ENCODE peak calls at places on chromosomes 6 and 20, in ten cellular contexts. One of them, this sample, is unnamed.

GRCh38 chr6:81896561-81896960 is 144.1 kb upstream of the TENT5A start:
- DNase-seq in body of pancreas: no peak
- DNase-seq in MM.1S: no peak
- DNase-seq in gastrocnemius medialis: no peak
- DNase-seq in cardiac muscle cell: no peak
- DNase-seq in psoas muscle: no peak
- DNase-seq in lower lobe of right lung: no peak
- DNase-seq in upper lobe of left lung: no peak
- DNase-seq in tibial artery: no peak
- DNase-seq in stomach: no peak
- DNase-seq in this sample: no peak

GRCh38 chr20:41782730-41783406 is 164.7 kb upstream of the CHD6 start:
- DNase-seq in body of pancreas: no peak
- DNase-seq in MM.1S: no peak
- DNase-seq in gastrocnemius medialis: no peak
- DNase-seq in cardiac muscle cell: no peak
- DNase-seq in psoas muscle: no peak
- DNase-seq in lower lobe of right lung: no peak
- DNase-seq in upper lobe of left lung: no peak
- DNase-seq in tibial artery: no peak
- DNase-seq in stomach: no peak
- DNase-seq in this sample: peak; percentile 32

GRCh38 chr6:151649835-151650234 is 156.0 kb downstream of the CCDC170 start:
- DNase-seq in body of pancreas: no peak
- DNase-seq in MM.1S: no peak
- DNase-seq in gastrocnemius medialis: no peak
- DNase-seq in cardiac muscle cell: no peak
- DNase-seq in psoas muscle: no peak
- DNase-seq in lower lobe of right lung: no peak
- DNase-seq in upper lobe of left lung: no peak
- DNase-seq in tibial artery: no peak
- DNase-seq in stomach: no peak
- DNase-seq in this sample: no peak

GRCh38 chr6:33700391-33701050 is 11.0 kb downstream of the UQCC2 start:
- DNase-seq in body of pancreas: peak; percentile 63
- DNase-seq in MM.1S: peak; percentile 71
- DNase-seq in gastrocnemius medialis: peak; percentile 58
- DNase-seq in cardiac muscle cell: peak; percentile 78
- DNase-seq in psoas muscle: peak; percentile 83
- DNase-seq in lower lobe of right lung: peak; percentile 79
- DNase-seq in upper lobe of left lung: peak; percentile 80
- DNase-seq in tibial artery: no peak
- DNase-seq in stomach: peak; percentile 82
- DNase-seq in this sample: peak; percentile 77

GRCh38 chr6:148521158-148521557 is 178.5 kb downstream of the SASH1 start:
- DNase-seq in body of pancreas: no peak
- DNase-seq in MM.1S: no peak
- DNase-seq in gastrocnemius medialis: no peak
- DNase-seq in cardiac muscle cell: no peak
- DNase-seq in psoas muscle: no peak
- DNase-seq in lower lobe of right lung: no peak
- DNase-seq in upper lobe of left lung: no peak
- DNase-seq in tibial artery: no peak
- DNase-seq in stomach: no peak
- DNase-seq in this sample: no peak

GRCh38 chr6:126643352-126643751 is 303.4 kb downstream of the CENPW start:
- DNase-seq in body of pancreas: no peak
- DNase-seq in MM.1S: no peak
- DNase-seq in gastrocnemius medialis: no peak
- DNase-seq in cardiac muscle cell: no peak
- DNase-seq in psoas muscle: no peak
- DNase-seq in lower lobe of right lung: no peak
- DNase-seq in upper lobe of left lung: no peak
- DNase-seq in tibial artery: no peak
- DNase-seq in stomach: no peak
- DNase-seq in this sample: no peak

GRCh38 chr6:42539135-42539534 is 24.7 kb upstream of the UBR2 start:
- DNase-seq in body of pancreas: no peak
- DNase-seq in MM.1S: no peak
- DNase-seq in gastrocnemius medialis: no peak
- DNase-seq in cardiac muscle cell: no peak
- DNase-seq in psoas muscle: no peak
- DNase-seq in lower lobe of right lung: no peak
- DNase-seq in upper lobe of left lung: no peak
- DNase-seq in tibial artery: no peak
- DNase-seq in stomach: no peak
- DNase-seq in this sample: no peak

GRCh38 chr6:45454008-45454911 is 76.5 kb upstream of the SUPT3H start:
- DNase-seq in body of pancreas: no peak
- DNase-seq in MM.1S: no peak
- DNase-seq in gastrocnemius medialis: no peak
- DNase-seq in cardiac muscle cell: no peak
- DNase-seq in psoas muscle: no peak
- DNase-seq in lower lobe of right lung: no peak
- DNase-seq in upper lobe of left lung: no peak
- DNase-seq in tibial artery: no peak
- DNase-seq in stomach: no peak
- DNase-seq in this sample: no peak

GRCh38 chr6:142476446-142476845 is 174.6 kb downstream of the ADGRG6 start:
- DNase-seq in body of pancreas: no peak
- DNase-seq in MM.1S: no peak
- DNase-seq in gastrocnemius medialis: no peak
- DNase-seq in cardiac muscle cell: no peak
- DNase-seq in psoas muscle: no peak
- DNase-seq in lower lobe of right lung: no peak
- DNase-seq in upper lobe of left lung: no peak
- DNase-seq in tibial artery: no peak
- DNase-seq in stomach: no peak
- DNase-seq in this sample: no peak

GRCh38 chr20:57167971-57168693 is 98.3 kb downstream of the BMP7 start:
- DNase-seq in body of pancreas: no peak
- DNase-seq in MM.1S: no peak
- DNase-seq in gastrocnemius medialis: no peak
- DNase-seq in cardiac muscle cell: no peak
- DNase-seq in psoas muscle: no peak
- DNase-seq in lower lobe of right lung: no peak
- DNase-seq in upper lobe of left lung: peak; percentile 28
- DNase-seq in tibial artery: no peak
- DNase-seq in stomach: no peak
- DNase-seq in this sample: no peak

GRCh38 chr6:140203611-140204553 is 829.4 kb upstream of the CITED2 start:
- DNase-seq in body of pancreas: no peak
- DNase-seq in MM.1S: peak; percentile 39
- DNase-seq in gastrocnemius medialis: no peak
- DNase-seq in cardiac muscle cell: peak; percentile 55
- DNase-seq in psoas muscle: no peak
- DNase-seq in lower lobe of right lung: no peak
- DNase-seq in upper lobe of left lung: no peak
- DNase-seq in tibial artery: no peak
- DNase-seq in stomach: no peak
- DNase-seq in this sample: no peak

GRCh38 chr6:150142657-150143501 is at the start of gene PPP1R14C:
- DNase-seq in body of pancreas: no peak
- DNase-seq in MM.1S: no peak
- DNase-seq in gastrocnemius medialis: no peak
- DNase-seq in cardiac muscle cell: peak; percentile 15
- DNase-seq in psoas muscle: peak; percentile 75
- DNase-seq in lower lobe of right lung: peak; percentile 74
- DNase-seq in upper lobe of left lung: peak; percentile 60
- DNase-seq in tibial artery: no peak
- DNase-seq in stomach: no peak
- DNase-seq in this sample: peak; percentile 50

GRCh38 chr6:14804444-14805210 is 441.2 kb upstream of the JARID2 start:
- DNase-seq in body of pancreas: peak; percentile 57
- DNase-seq in MM.1S: no peak
- DNase-seq in gastrocnemius medialis: peak; percentile 31
- DNase-seq in cardiac muscle cell: peak; percentile 96
- DNase-seq in psoas muscle: peak; percentile 86
- DNase-seq in lower lobe of right lung: peak; percentile 55
- DNase-seq in upper lobe of left lung: no peak
- DNase-seq in tibial artery: peak; percentile 71
- DNase-seq in stomach: peak; percentile 77
- DNase-seq in this sample: no peak

GRCh38 chr6:14802761-14803160 is 443.1 kb upstream of the JARID2 start:
- DNase-seq in body of pancreas: no peak
- DNase-seq in MM.1S: peak; percentile 44
- DNase-seq in gastrocnemius medialis: no peak
- DNase-seq in cardiac muscle cell: no peak
- DNase-seq in psoas muscle: no peak
- DNase-seq in lower lobe of right lung: no peak
- DNase-seq in upper lobe of left lung: no peak
- DNase-seq in tibial artery: no peak
- DNase-seq in stomach: no peak
- DNase-seq in this sample: no peak

GRCh38 chr6:14806101-14806500 is 439.8 kb upstream of the JARID2 start:
- DNase-seq in body of pancreas: no peak
- DNase-seq in MM.1S: no peak
- DNase-seq in gastrocnemius medialis: no peak
- DNase-seq in cardiac muscle cell: no peak
- DNase-seq in psoas muscle: no peak
- DNase-seq in lower lobe of right lung: no peak
- DNase-seq in upper lobe of left lung: no peak
- DNase-seq in tibial artery: no peak
- DNase-seq in stomach: no peak
- DNase-seq in this sample: no peak

GRCh38 chr6:14807130-14807529 is 438.7 kb upstream of the JARID2 start:
- DNase-seq in body of pancreas: no peak
- DNase-seq in MM.1S: no peak
- DNase-seq in gastrocnemius medialis: no peak
- DNase-seq in cardiac muscle cell: peak; percentile 71
- DNase-seq in psoas muscle: no peak
- DNase-seq in lower lobe of right lung: no peak
- DNase-seq in upper lobe of left lung: no peak
- DNase-seq in tibial artery: no peak
- DNase-seq in stomach: no peak
- DNase-seq in this sample: no peak

DNA sequence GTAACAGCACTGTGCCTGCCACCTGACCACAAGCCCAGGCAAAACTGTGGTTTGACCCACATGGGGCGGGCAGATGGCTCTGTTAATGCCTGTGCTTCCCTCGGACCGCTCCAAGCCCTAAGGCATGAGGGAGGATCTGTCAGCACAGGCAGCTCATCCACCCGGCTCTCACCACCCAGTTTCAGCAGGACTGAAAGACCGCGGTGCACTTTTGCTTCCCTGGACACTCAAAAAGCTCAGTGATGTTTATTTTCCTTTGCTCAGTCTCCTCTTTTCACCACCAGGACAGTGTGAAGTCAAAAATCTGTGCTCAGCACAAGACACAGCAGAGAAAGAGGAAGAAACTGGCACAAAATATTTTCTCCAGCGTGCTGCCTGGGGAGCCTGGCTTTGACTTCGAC is 441.9 kb upstream of the JARID2 start:
- DNase-seq in body of pancreas: no peak
- DNase-seq in MM.1S: no peak
- DNase-seq in gastrocnemius medialis: no peak
- DNase-seq in cardiac muscle cell: no peak
- DNase-seq in psoas muscle: no peak
- DNase-seq in lower lobe of right lung: no peak
- DNase-seq in upper lobe of left lung: no peak
- DNase-seq in tibial artery: no peak
- DNase-seq in stomach: no peak
- DNase-seq in this sample: no peak
- H3K4me1 ChIP-seq in body of pancreas: peaks cover 7% of the 10 kb centered on the region
- H3K4me1 ChIP-seq in MM.1S: peaks cover 9% of the 10 kb centered on the region
- H3K4me1 ChIP-seq in gastrocnemius medialis: no peaks in the 10 kb centered on the region
- H3K4me1 ChIP-seq in cardiac muscle cell: no peaks in the 10 kb centered on the region
- H3K4me1 ChIP-seq in psoas muscle: peaks cover 9% of the 10 kb centered on the region
- H3K4me1 ChIP-seq in lower lobe of right lung: peaks cover 5% of the 10 kb centered on the region
- H3K4me1 ChIP-seq in upper lobe of left lung: no peaks in the 10 kb centered on the region
- H3K4me1 ChIP-seq in tibial artery: no peaks in the 10 kb centered on the region
- H3K4me1 ChIP-seq in stomach: peaks cover 11% of the 10 kb centered on the region
- H3K4me1 ChIP-seq in this sample: no peaks in the 10 kb centered on the region

GRCh38 chr20:54194724-54195438 is 13.0 kb upstream of the PFDN4 start:
- DNase-seq in body of pancreas: no peak
- DNase-seq in MM.1S: no peak
- DNase-seq in gastrocnemius medialis: no peak
- DNase-seq in cardiac muscle cell: peak; percentile 5
- DNase-seq in psoas muscle: no peak
- DNase-seq in lower lobe of right lung: no peak
- DNase-seq in upper lobe of left lung: no peak
- DNase-seq in tibial artery: no peak
- DNase-seq in stomach: no peak
- DNase-seq in this sample: peak; percentile 34
- TF ChIP-seq CTCF in body of pancreas: no peak
- TF ChIP-seq CTCF in MM.1S: no peak
- TF ChIP-seq CTCF in gastrocnemius medialis: no peak
- TF ChIP-seq CTCF in cardiac muscle cell: no peak
- TF ChIP-seq CTCF in psoas muscle: no peak
- TF ChIP-seq CTCF in lower lobe of right lung: no peak
- TF ChIP-seq CTCF in upper lobe of left lung: no peak
- TF ChIP-seq CTCF in tibial artery: no peak
- TF ChIP-seq CTCF in stomach: no peak
- TF ChIP-seq CTCF in this sample: peak; percentile 50

GRCh38 chr6:137821486-137821885 is 45.6 kb upstream of the TNFAIP3 start:
- DNase-seq in body of pancreas: no peak
- DNase-seq in MM.1S: no peak
- DNase-seq in gastrocnemius medialis: no peak
- DNase-seq in cardiac muscle cell: no peak
- DNase-seq in psoas muscle: no peak
- DNase-seq in lower lobe of right lung: no peak
- DNase-seq in upper lobe of left lung: no peak
- DNase-seq in tibial artery: no peak
- DNase-seq in stomach: no peak
- DNase-seq in this sample: no peak
- H3K36me3 ChIP-seq in body of pancreas: no peaks in the 10 kb centered on the region
- H3K36me3 ChIP-seq in MM.1S: no peaks in the 10 kb centered on the region
- H3K36me3 ChIP-seq in gastrocnemius medialis: no peaks in the 10 kb centered on the region
- H3K36me3 ChIP-seq in cardiac muscle cell: no peaks in the 10 kb centered on the region
- H3K36me3 ChIP-seq in psoas muscle: no peaks in the 10 kb centered on the region
- H3K36me3 ChIP-seq in lower lobe of right lung: no peaks in the 10 kb centered on the region
- H3K36me3 ChIP-seq in upper lobe of left lung: no peaks in the 10 kb centered on the region
- H3K36me3 ChIP-seq in tibial artery: no peaks in the 10 kb centered on the region
- H3K36me3 ChIP-seq in stomach: no peaks in the 10 kb centered on the region
- H3K36me3 ChIP-seq in this sample: no peaks in the 10 kb centered on the region

DNA sequence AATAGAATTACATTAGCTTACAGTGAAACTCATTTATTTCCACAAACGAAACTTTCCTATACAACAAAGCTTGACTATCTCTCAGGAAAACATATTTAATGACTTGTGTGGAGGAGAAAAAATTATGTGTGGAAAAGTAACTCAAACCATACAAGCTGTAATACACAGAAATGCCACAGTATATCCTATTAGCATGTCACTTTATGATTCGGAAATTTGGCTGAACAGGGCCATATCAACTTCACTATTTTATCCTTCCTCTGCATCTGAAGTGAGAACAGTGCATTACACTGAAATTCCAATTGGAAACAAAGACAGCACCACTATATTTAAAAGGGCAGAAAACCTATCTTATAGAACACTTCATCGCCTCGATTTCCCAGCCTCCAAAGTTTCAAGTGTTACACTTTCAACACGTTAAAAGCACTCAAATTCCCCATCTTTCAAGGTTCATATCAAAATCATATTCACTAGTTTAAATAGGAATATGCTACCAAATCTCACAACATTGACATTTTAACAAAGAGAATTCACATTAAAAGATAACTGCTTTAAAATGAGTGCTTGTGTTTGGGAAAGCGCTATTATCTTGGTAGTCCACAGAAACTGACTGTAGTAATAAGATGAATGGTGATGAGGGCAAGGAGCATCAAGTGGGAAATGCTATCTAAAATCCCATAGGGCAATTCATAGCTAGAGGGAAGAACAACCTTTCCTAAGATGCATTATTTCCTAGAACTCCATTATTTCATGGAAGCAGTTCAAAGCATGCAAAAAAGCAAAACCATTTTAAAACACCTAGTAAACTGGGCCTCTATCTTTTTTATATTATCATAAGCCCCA is 1.8 kb downstream of the REV3L start:
- DNase-seq in body of pancreas: no peak
- DNase-seq in MM.1S: no peak
- DNase-seq in gastrocnemius medialis: no peak
- DNase-seq in cardiac muscle cell: no peak
- DNase-seq in psoas muscle: no peak
- DNase-seq in lower lobe of right lung: no peak
- DNase-seq in upper lobe of left lung: no peak
- DNase-seq in tibial artery: no peak
- DNase-seq in stomach: no peak
- DNase-seq in this sample: no peak
- H3K4me1 ChIP-seq in body of pancreas: peaks cover 50% of the 10 kb centered on the region
- H3K4me1 ChIP-seq in MM.1S: peaks cover 20% of the 10 kb centered on the region
- H3K4me1 ChIP-seq in gastrocnemius medialis: peaks cover 59% of the 10 kb centered on the region
- H3K4me1 ChIP-seq in cardiac muscle cell: peaks cover 33% of the 10 kb centered on the region
- H3K4me1 ChIP-seq in psoas muscle: peaks cover 57% of the 10 kb centered on the region
- H3K4me1 ChIP-seq in lower lobe of right lung: peaks cover 52% of the 10 kb centered on the region
- H3K4me1 ChIP-seq in upper lobe of left lung: peaks cover 34% of the 10 kb centered on the region
- H3K4me1 ChIP-seq in tibial artery: no peaks in the 10 kb centered on the region
- H3K4me1 ChIP-seq in stomach: peaks cover 34% of the 10 kb centered on the region
- H3K4me1 ChIP-seq in this sample: peaks cover 24% of the 10 kb centered on the region

This sample was measured in Caco-2.